ENCODE peak calls at places on chromosome 13, in ten cellular contexts. F is right lobe of liver; G is cardiac fibroblast; W is NCI-H446; B is glutamatergic neuron; T is NCI-H2081; P is stimulated activated CD4-positive, alpha-beta T cell treated with anti-CD3 and anti-CD28 coated beads, TNF-alpha, amount 100 ng/mL, for 24 hours; E is neuronal stem cell; Z is CD8-positive, alpha-beta memory T cell; Y is ovary. R is an unnamed sample.

GRCh38 chr13:109945206-109945960 is 159.0 kb upstream of the IRS2 start:
- DNase-seq in Z (no peak), F (no peak), E (no peak), Y (no peak), T (no peak), W (no peak), P (no peak), G (peak), B (no peak), R (no peak)

GRCh38 chr13:49625392-49626137 is 2.7 kb upstream of the ARL11 start:
- DNase-seq in B (no peak), W (no peak), G (peak), E (no peak), P (no peak), Y (peak), Z (no peak), T (no peak), F (peak), R (peak)

GRCh38 chr13:44125943-44126469 is 246.3 kb downstream of the LACC1 start:
- DNase-seq in E (no peak), W (no peak), T (no peak), G (no peak), B (no peak), Y (no peak), F (no peak), P (no peak), Z (no peak), R (no peak)

GRCh38 chr13:36965767-36966166 is 33.4 kb downstream of the ALG5 start:
- DNase-seq in T (no peak), W (no peak), Z (no peak), F (no peak), B (no peak), E (no peak), P (no peak), Y (no peak), G (peak), R (no peak)

GRCh38 chr13:27621116-27621365 is 651 bp upstream of the POLR1D start:
- DNase-seq in Y (no peak), Z (no peak), B (no peak), P (no peak), W (no peak), F (no peak), G (no peak), T (peak), E (no peak), R (no peak)

GRCh38 chr13:99320693-99321481 is 13.7 kb upstream of the GPR183 start:
- DNase-seq in Z (no peak), P (no peak), B (no peak), E (no peak), Y (no peak), F (no peak), W (peak), G (peak), T (no peak), R (no peak)

GRCh38 chr13:49132479-49133002 is 87.6 kb upstream of the MLNR start:
- DNase-seq in Z (no peak), Y (no peak), P (no peak), E (no peak), B (no peak), W (no peak), G (no peak), T (no peak), F (no peak), R (no peak)

GRCh38 chr13:72469932-72470331 is 257.5 kb downstream of the MZT1 start:
- DNase-seq in T (no peak), Y (no peak), E (no peak), B (no peak), G (no peak), Z (no peak), P (no peak), W (peak), F (no peak), R (no peak)

GRCh38 chr13:114061746-114062145 is 70.7 kb downstream of the RASA3 start:
- DNase-seq in W (no peak), E (no peak), Y (no peak), Z (no peak), P (no peak), G (no peak), B (no peak), F (no peak), T (no peak), R (no peak)

GRCh38 chr13:30551194-30551593 is 66.5 kb upstream of the USPL1 start:
- DNase-seq in B (no peak), G (peak), T (no peak), E (no peak), P (no peak), Z (no peak), Y (no peak), W (peak), F (no peak), R (no peak)

GRCh38 chr13:99312493-99312883 is 5.3 kb upstream of the GPR183 start:
- DNase-seq in G (peak), B (no peak), Z (no peak), Y (peak), T (no peak), E (no peak), P (no peak), F (no peak), W (no peak), R (no peak)

GRCh38 chr13:76425930-76426329 is 460.3 kb downstream of the KCTD12 start:
- DNase-seq in P (no peak), F (no peak), Y (no peak), E (no peak), B (no peak), Z (no peak), G (peak), T (no peak), W (peak), R (no peak)

GRCh38 chr13:113209336-113209879 is at the start of gene CUL4A:
- DNase-seq in P (peak), Z (peak), E (peak), F (peak), T (peak), W (peak), Y (peak), B (peak), G (peak), R (peak)

GRCh38 chr13:75418997-75419396 is 63.0 kb downstream of the TBC1D4 start:
- DNase-seq in F (no peak), Y (no peak), T (no peak), Z (no peak), W (no peak), E (no peak), G (peak), P (no peak), B (no peak), R (no peak)

GRCh38 chr13:75579529-75579928 is 29.9 kb downstream of the UCHL3 start:
- DNase-seq in T (no peak), W (no peak), Y (no peak), P (no peak), B (no peak), Z (no peak), E (no peak), F (no peak), G (no peak), R (no peak)